ENCODE peak calls at places on chromosomes 16 and 17, in five cellular contexts. B, Q, W, G and Z are unnamed samples.

GRCh38 chr16:26665166-26665939 is 401.4 kb upstream of the C16orf82 start:
- DNase-seq in Q (no peak), W (no peak), B (no peak), G (no peak), Z (no peak)

GRCh38 chr16:69166221-69166833 is 20.6 kb upstream of the SNTB2 start:
- DNase-seq in Q (no peak), B (no peak), G (no peak), W (no peak), Z (no peak)

GRCh38 chr17:45030733-45031132 is 20.7 kb downstream of the DCAKD start:
- DNase-seq in Q (peak; percentile 61), G (no peak), W (no peak), B (no peak), Z (no peak)

GRCh38 chr16:86085795-86086194 is 186.8 kb downstream of the IRF8 start:
- DNase-seq in Q (no peak), G (no peak), B (no peak), W (no peak), Z (no peak)

GRCh38 chr17:29154516-29155234 is 25.5 kb downstream of the MYO18A start:
- DNase-seq in Q (no peak), G (no peak), B (peak; percentile 49), W (no peak), Z (no peak)

GRCh38 chr17:78781339-78782304 is at the start of gene CYTH1:
- DNase-seq in G (peak; percentile 52), B (peak; percentile 45), W (no peak), Q (no peak), Z (peak; percentile 59)

GRCh38 chr17:18201108-18201507 is 17.5 kb downstream of the ALKBH5 start:
- DNase-seq in W (no peak), G (no peak), B (no peak), Q (no peak), Z (no peak)

GRCh38 chr17:81733507-81734404 is 21.7 kb downstream of the SLC25A10 start:
- DNase-seq in G (peak; percentile 81), W (peak; percentile 82), B (peak; percentile 90), Q (peak; percentile 65), Z (peak; percentile 89)

GRCh38 chr17:58755577-58756245 is at the start of gene PPM1E:
- DNase-seq in B (peak; percentile 33), W (peak; percentile 16), G (peak; percentile 81), Q (peak; percentile 27), Z (peak; percentile 12)

GRCh38 chr16:82972520-82972919 is 345.8 kb downstream of the CDH13 start:
- DNase-seq in G (no peak), W (no peak), B (no peak), Q (no peak), Z (no peak)

GRCh38 chr17:4501295-4501949 is 2.7 kb downstream of the SPNS2 start:
- DNase-seq in B (no peak), G (no peak), W (no peak), Q (no peak), Z (no peak)

GRCh38 chr16:4081577-4082021 is 34.6 kb downstream of the ADCY9 start:
- DNase-seq in Q (no peak), B (no peak), G (no peak), W (no peak), Z (no peak)

GRCh38 chr16:1614226-1615102 is 2.3 kb downstream of the CRAMP1 start:
- DNase-seq in G (peak; percentile 48), B (peak; percentile 31), W (peak; percentile 18), Q (no peak), Z (peak; percentile 17)

GRCh38 chr17:82807101-82807500 is 32.7 kb downstream of the ZNF750 start:
- DNase-seq in G (no peak), W (no peak), Q (no peak), B (no peak), Z (no peak)

GRCh38 chr16:66599726-66600125 is 4.8 kb upstream of the CMTM3 start:
- DNase-seq in G (no peak), Q (no peak), B (no peak), W (no peak), Z (no peak)

GRCh38 chr16:77043076-77043475 is 147.9 kb upstream of the MON1B start:
- DNase-seq in B (no peak), G (peak; percentile 7), Q (no peak), W (no peak), Z (no peak)

GRCh38 chr16:12573730-12574383 is 229.8 kb downstream of the CPPED1 start:
- DNase-seq in B (peak; percentile 79), G (peak; percentile 80), W (peak; percentile 31), Q (peak; percentile 86), Z (peak; percentile 51)
- TF ChIP-seq CTCF in B (peak; percentile 33), G (peak; percentile 89), W (no peak), Q (peak; percentile 93), Z (peak; percentile 20)

DNA sequence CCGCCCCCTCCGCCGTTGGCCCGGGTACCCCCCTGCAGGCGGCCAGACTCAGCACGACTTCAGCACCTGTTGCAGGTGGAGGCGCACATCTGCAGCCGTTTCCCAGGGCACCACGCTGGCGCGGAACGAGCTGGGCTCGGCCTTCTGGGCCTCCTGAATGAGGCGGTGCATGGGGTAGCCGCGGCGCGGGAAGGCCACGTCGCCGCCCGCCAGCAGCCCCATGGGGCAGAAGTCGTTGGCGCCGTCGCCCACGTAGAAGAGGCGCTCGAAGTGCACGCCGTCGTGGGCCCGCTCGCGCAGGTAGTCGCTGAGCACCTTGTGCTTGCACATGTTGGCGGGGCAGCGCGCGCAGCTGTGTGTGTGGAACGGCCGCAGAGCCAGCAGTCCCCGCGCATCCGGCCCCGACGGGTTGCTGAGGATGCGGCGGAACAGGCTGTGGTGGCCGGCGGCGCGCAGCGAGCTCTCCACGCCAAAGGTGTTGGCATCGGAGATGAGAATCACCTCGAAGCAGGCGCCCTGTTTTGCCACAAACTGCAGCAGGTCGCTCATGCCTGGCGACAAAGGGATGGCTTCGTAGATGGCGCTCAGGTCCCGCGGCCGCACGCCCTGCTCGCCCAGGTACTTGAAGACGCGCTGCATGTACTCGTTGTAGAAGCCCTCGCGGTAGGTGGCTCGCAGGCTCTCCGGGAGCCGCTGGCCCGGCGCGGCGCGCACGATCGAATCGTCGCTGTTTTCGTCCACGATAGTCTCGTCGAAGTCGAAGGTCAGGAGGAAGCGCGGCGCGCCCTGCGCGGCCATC is 6.2 kb downstream of the PHOSPHO1 start:
- DNase-seq in B (peak; percentile 46), G (no peak), W (peak; percentile 10), Q (no peak), Z (peak; percentile 52)
- H3K27me3 ChIP-seq in B (peaks cover 15% of the 10 kb centered on the region), G (peaks cover 53% of the 10 kb centered on the region), W (peaks cover 2% of the 10 kb centered on the region), Q (peaks cover 12% of the 10 kb centered on the region), Z (peaks cover 44% of the 10 kb centered on the region)

GRCh38 chr16:81796035-81796434 is 16.9 kb downstream of the PLCG2 start:
- DNase-seq in B (no peak), W (no peak), Q (no peak), G (no peak), Z (peak; percentile 31)

GRCh38 chr16:81798311-81799137 is 19.4 kb downstream of the PLCG2 start:
- DNase-seq in B (no peak), Q (no peak), G (no peak), W (no peak), Z (peak; percentile 36)

GRCh38 chr16:81796585-81797346 is 17.7 kb downstream of the PLCG2 start:
- DNase-seq in Q (no peak), W (no peak), G (no peak), B (no peak), Z (no peak)

GRCh38 chr16:81799138-81799504 is 20.0 kb downstream of the PLCG2 start:
- DNase-seq in B (no peak), Q (no peak), G (no peak), W (no peak), Z (no peak)

DNA sequence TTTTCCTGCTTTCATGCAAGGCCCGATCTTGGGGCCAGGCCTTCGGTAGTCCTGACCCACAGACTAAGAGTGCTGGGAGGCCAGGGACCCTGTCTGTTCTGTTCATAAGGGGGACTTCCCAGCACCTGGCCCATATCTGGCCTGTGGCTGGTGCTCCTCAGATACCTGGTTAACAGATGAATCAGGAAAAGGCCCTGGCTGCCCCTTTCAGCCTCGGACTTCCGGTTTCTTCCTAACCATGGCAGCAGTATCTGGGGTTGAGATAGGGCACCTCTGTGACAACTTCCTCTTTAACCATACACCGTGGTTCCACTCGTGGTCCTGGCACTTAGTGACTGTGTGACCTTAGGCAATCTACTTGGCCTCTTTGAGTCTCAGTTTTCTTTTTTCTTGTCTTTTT is 18.4 kb downstream of the PLCG2 start:
- DNase-seq in Q (no peak), W (no peak), G (no peak), B (no peak), Z (peak; percentile 59)
- TF ChIP-seq POLR2AphosphoS5 in Q (no peak), W (no peak), G (no peak), B (no peak), Z (no peak)

DNA sequence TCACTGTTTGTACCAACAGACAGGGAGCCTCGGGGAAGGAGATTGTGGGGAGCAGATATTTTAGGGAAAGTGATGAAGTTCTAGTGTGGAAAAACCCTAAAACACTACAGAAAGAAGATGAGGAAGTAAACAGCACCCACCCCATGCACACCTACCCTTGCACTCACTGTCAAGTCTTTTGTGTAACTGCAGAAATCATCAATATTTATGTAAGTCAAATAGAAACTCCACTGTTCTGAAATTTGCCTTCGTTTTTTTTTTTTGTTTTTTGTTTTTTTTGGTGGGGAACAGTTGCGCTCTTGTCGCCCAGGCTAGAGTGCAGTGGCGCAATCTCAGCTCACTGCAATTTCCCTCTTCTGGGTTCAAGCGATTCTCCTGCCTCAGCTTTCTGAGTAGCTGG is 273.4 kb downstream of the CPPED1 start:
- DNase-seq in B (no peak), W (no peak), G (no peak), Q (no peak), Z (no peak)
- TF ChIP-seq CTCF in B (no peak), W (no peak), G (no peak), Q (no peak), Z (no peak)

GRCh38 chr16:84298376-84298899 is 3.8 kb downstream of the WFDC1 start:
- DNase-seq in W (no peak), G (no peak), Q (no peak), B (no peak), Z (peak; percentile 21)
- H3K27me3 ChIP-seq in W (no peaks in the 10 kb centered on the region), G (peaks cover 96% of the 10 kb centered on the region), Q (peaks cover 24% of the 10 kb centered on the region), B (no peaks in the 10 kb centered on the region), Z (peaks cover 9% of the 10 kb centered on the region)

GRCh38 chr16:30409125-30410060 is 2.0 kb downstream of the ZNF771 start:
- DNase-seq in W (peak; percentile 84), G (peak; percentile 93), B (peak; percentile 93), Q (peak; percentile 90), Z (peak; percentile 95)

GRCh38 chr16:30407794-30408534 is 558 bp downstream of the ZNF771 start:
- DNase-seq in G (peak; percentile 51), B (no peak), Q (no peak), W (no peak), Z (no peak)

GRCh38 chr16:30401768-30402425 is 5.5 kb upstream of the ZNF771 start:
- DNase-seq in W (no peak), G (peak; percentile 30), B (no peak), Q (peak; percentile 97), Z (no peak)

GRCh38 chr16:30406911-30407793 is at the start of gene ZNF771:
- DNase-seq in Q (peak; percentile 84), W (peak; percentile 92), B (peak; percentile 95), G (peak; percentile 92), Z (peak; percentile 96)
- TF ChIP-seq POLR2AphosphoS5 in Q (peak; percentile 80), W (peak; percentile 69), B (peak; percentile 19), G (peak; percentile 55), Z (peak; percentile 45)